ENCODE peak calls at places on chromosomes 1 and 21, in ten cellular contexts. F is bronchial epithelial cell; X is left ventricle myocardium superior; L is fibroblast of mammary gland; A is stimulated activated CD8-positive, alpha-beta memory T cell treated with anti-CD3 and anti-CD28 coated beads, Interleukin-4, amount 100 ng/mL, for 24 hours; R is HuH-7; N is glomerular endothelial cell; D is HEK293T; J is central memory CD4-positive, alpha-beta T cell; O is NCI-H1930. E is an unnamed sample.

GRCh38 chr1:89608627-89609338 is 24.1 kb upstream of the LRRC8C start:
- DNase-seq in F (no peak), X (no peak), L (no peak), A (peak; percentile 55), R (no peak), N (no peak), D (no peak), J (peak; percentile 67), O (no peak), E (peak; percentile 37)

GRCh38 chr1:59156031-59156430 is 140.9 kb upstream of the FGGY start:
- DNase-seq in F (no peak), X (no peak), L (no peak), A (no peak), R (no peak), N (no peak), D (no peak), J (no peak), O (no peak), E (no peak)

GRCh38 chr1:198935371-198935921 is 296.6 kb downstream of the PTPRC start:
- DNase-seq in F (peak; percentile 96), X (peak; percentile 59), L (peak; percentile 91), A (peak; percentile 50), R (peak; percentile 27), N (peak; percentile 97), D (peak; percentile 77), J (peak; percentile 25), O (peak; percentile 74), E (peak; percentile 38)

GRCh38 chr1:61353797-61354406 is 271.5 kb downstream of the NFIA start:
- DNase-seq in F (no peak), X (no peak), L (no peak), A (no peak), R (no peak), N (no peak), D (no peak), J (no peak), O (no peak), E (no peak)

GRCh38 chr21:40049959-40050290 is 182.7 kb downstream of the PCP4 start:
- DNase-seq in F (no peak), X (no peak), L (no peak), A (no peak), R (no peak), N (no peak), D (no peak), J (no peak), O (no peak), E (no peak)

GRCh38 chr1:20100632-20101355 is 18.5 kb downstream of the PLA2G2D start:
- DNase-seq in F (peak; percentile 55), X (peak; percentile 39), L (peak; percentile 72), A (no peak), R (peak; percentile 43), N (peak; percentile 39), D (peak; percentile 60), J (peak; percentile 3), O (no peak), E (peak; percentile 6)

GRCh38 chr1:233326995-233327937 is at the start of gene MAP3K21:
- DNase-seq in F (peak; percentile 85), X (peak; percentile 86), L (no peak), A (peak; percentile 78), R (peak; percentile 83), N (no peak), D (peak; percentile 89), J (peak; percentile 80), O (peak; percentile 63), E (peak; percentile 41)

GRCh38 chr21:46159841-46160562 is 4.6 kb upstream of the FTCD start:
- DNase-seq in F (no peak), X (peak; percentile 15), L (no peak), A (no peak), R (no peak), N (no peak), D (no peak), J (no peak), O (no peak), E (no peak)

GRCh38 chr1:79059361-79059760 is 52.8 kb upstream of the ADGRL4 start:
- DNase-seq in F (no peak), X (no peak), L (peak; percentile 43), A (no peak), R (no peak), N (no peak), D (no peak), J (no peak), O (no peak), E (no peak)

GRCh38 chr1:113388017-113388620 is 2.2 kb upstream of the MAGI3 start:
- DNase-seq in F (no peak), X (no peak), L (no peak), A (no peak), R (no peak), N (no peak), D (no peak), J (no peak), O (no peak), E (no peak)

GRCh38 chr1:150562384-150563339 is 13.5 kb downstream of the ADAMTSL4 start:
- DNase-seq in F (no peak), X (no peak), L (no peak), A (peak; percentile 62), R (no peak), N (no peak), D (no peak), J (peak; percentile 60), O (no peak), E (peak; percentile 65)

GRCh38 chr1:206933333-206933945 is 11.7 kb upstream of the FCMR start:
- DNase-seq in F (no peak), X (peak; percentile 57), L (no peak), A (peak; percentile 61), R (peak; percentile 70), N (no peak), D (peak; percentile 78), J (peak; percentile 55), O (no peak), E (peak; percentile 64)

GRCh38 chr1:236064674-236065508 is at the start of gene NID1:
- DNase-seq in F (no peak), X (peak; percentile 94), L (peak; percentile 81), A (no peak), R (peak; percentile 92), N (no peak), D (peak; percentile 90), J (peak; percentile 10), O (peak; percentile 62), E (no peak)

GRCh38 chr1:172720325-172720724 is 61.4 kb downstream of the FASLG start:
- DNase-seq in F (no peak), X (no peak), L (no peak), A (no peak), R (no peak), N (no peak), D (no peak), J (no peak), O (no peak), E (no peak)

E was measured in immature natural killer cell.